ENCODE peak calls at places on chromosomes 3 and 15, in five cellular contexts. Q, I, N, L and R are unnamed samples.

GRCh38 chr3:106827515-106828213 is 549.6 kb upstream of the CCDC54 start:
- DNase-seq in I (no peak), Q (no peak), L (no peak), N (no peak), R (no peak)

GRCh38 chr15:64138542-64138941 is 13.0 kb upstream of the SNX22 start:
- DNase-seq in L (no peak), N (no peak), Q (no peak), I (peak; percentile 57), R (no peak)

GRCh38 chr3:58679451-58679850 is 12.9 kb upstream of the FAM3D start:
- DNase-seq in Q (no peak), I (no peak), N (no peak), L (no peak), R (no peak)

GRCh38 chr3:33092496-33093254 is 4.3 kb downstream of the GLB1 start:
- DNase-seq in I (no peak), L (no peak), N (no peak), Q (no peak), R (no peak)

GRCh38 chr3:15063238-15063637 is 1.9 kb downstream of the MRPS25 start:
- DNase-seq in Q (no peak), I (no peak), L (peak; percentile 60), N (no peak), R (peak; percentile 36)

GRCh38 chr15:54312528-54312927 is 334.3 kb downstream of the UNC13C start:
- DNase-seq in I (no peak), N (no peak), Q (no peak), L (no peak), R (no peak)

GRCh38 chr15:88385078-88385700 is 82.0 kb downstream of the MRPL46 start:
- DNase-seq in I (no peak), N (no peak), Q (no peak), L (no peak), R (no peak)

GRCh38 chr15:62824111-62824737 is 218.3 kb upstream of the TPM1 start:
- DNase-seq in N (no peak), Q (no peak), L (no peak), I (no peak), R (no peak)

GRCh38 chr3:13332158-13332557 is 88.0 kb downstream of the NUP210 start:
- DNase-seq in L (no peak), N (no peak), Q (no peak), I (no peak), R (peak; percentile 97)

GRCh38 chr3:85721409-85722145 is 762.8 kb downstream of the CADM2 start:
- DNase-seq in N (no peak), Q (no peak), I (no peak), L (no peak), R (no peak)

GRCh38 chr3:159764211-159765024 is 224.2 kb upstream of the IL12A start:
- DNase-seq in I (peak; percentile 89), L (no peak), N (no peak), Q (no peak), R (no peak)

GRCh38 chr3:136512391-136512790 is 239.8 kb downstream of the STAG1 start:
- DNase-seq in N (no peak), I (no peak), Q (no peak), L (no peak), R (no peak)

GRCh38 chr3:195113074-195113473 is 157.9 kb downstream of the XXYLT1 start:
- DNase-seq in N (no peak), Q (no peak), L (no peak), I (peak; percentile 59), R (no peak)

GRCh38 chr3:136982520-136983138 is 24.8 kb downstream of the IL20RB start:
- DNase-seq in Q (no peak), L (no peak), N (no peak), I (no peak), R (no peak)

GRCh38 chr3:175885196-175885766 is 1026.1 kb downstream of the NAALADL2 start:
- DNase-seq in Q (no peak), N (no peak), I (no peak), L (no peak), R (no peak)

GRCh38 chr15:52529289-52529929 is 729 bp upstream of the MYO5A start:
- DNase-seq in L (no peak), N (no peak), Q (no peak), I (no peak), R (peak; percentile 9)

GRCh38 chr15:101306341-101307047 is 11.4 kb upstream of the SNRPA1 start:
- DNase-seq in Q (no peak), L (no peak), N (no peak), I (no peak), R (no peak)

GRCh38 chr15:67300266-67300914 is 45.8 kb downstream of the IQCH start:
- DNase-seq in L (no peak), Q (no peak), N (no peak), I (no peak), R (no peak)

GRCh38 chr15:40008061-40008460 is 30.9 kb downstream of the SRP14 start:
- DNase-seq in Q (no peak), I (no peak), L (no peak), N (no peak), R (no peak)

GRCh38 chr15:75836953-75837321 is 6.3 kb upstream of the UBE2Q2 start:
- DNase-seq in L (no peak), N (no peak), Q (no peak), I (no peak), R (no peak)

GRCh38 chr15:36737430-36737891 is 158.0 kb downstream of the CDIN1 start:
- DNase-seq in Q (no peak), I (no peak), N (no peak), L (no peak), R (no peak)

GRCh38 chr15:22253676-22254408 is 173.5 kb downstream of the OR4M2 start:
- DNase-seq in Q (no peak), N (no peak), L (no peak), I (no peak), R (no peak)

GRCh38 chr15:31483924-31484368 is 157.3 kb downstream of the KLF13 start:
- DNase-seq in N (peak; percentile 11), L (no peak), Q (no peak), I (no peak), R (no peak)

GRCh38 chr3:158407844-158408517 is 163.0 kb upstream of the MLF1 start:
- DNase-seq in I (no peak), N (no peak), L (no peak), Q (no peak), R (no peak)

GRCh38 chr15:68275165-68275746 is 2.3 kb upstream of the FEM1B start:
- DNase-seq in L (peak; percentile 75), Q (peak; percentile 68), I (no peak), N (no peak), R (peak; percentile 25)

GRCh38 chr3:62662680-62663079 is 212.5 kb downstream of the CADPS start:
- DNase-seq in I (no peak), N (no peak), Q (no peak), L (no peak), R (no peak)

GRCh38 chr3:174767406-174767805 is 91.7 kb upstream of the NAALADL2 start:
- DNase-seq in I (no peak), Q (no peak), N (no peak), L (no peak), R (no peak)